ENCODE peak calls at places on chromosomes 16 and 17, in ten cellular contexts. N is heart right ventricle; H is CD8-positive, alpha-beta T cell; X is GM23338; G is fibroblast of mammary gland; V is esophagus squamous epithelium; B is thoracic aorta; M is AG09319; E is PC-3; F is heart left ventricle. T is an unnamed sample.

GRCh38 chr17:44095647-44096496 is 25.3 kb downstream of the G6PC3 start:
- DNase-seq in N (peak), H (no peak), X (peak), G (peak), V (no peak), B (no peak), M (peak), E (peak), F (peak), T (peak)

GRCh38 chr16:51839697-51840462 is 688.8 kb upstream of the SALL1 start:
- DNase-seq in N (no peak), H (no peak), X (peak), G (peak), V (no peak), B (no peak), M (no peak), E (no peak), F (no peak), T (no peak)

GRCh38 chr17:16052486-16052885 is 52.9 kb downstream of the TTC19 start:
- DNase-seq in N (no peak), H (no peak), X (no peak), G (peak), V (no peak), B (no peak), M (no peak), E (no peak), F (no peak), T (no peak)

GRCh38 chr16:30953511-30954124 is 3.9 kb upstream of the SETD1A start:
- DNase-seq in N (peak), H (peak), X (peak), G (peak), V (no peak), B (no peak), M (no peak), E (peak), F (peak), T (peak)

GRCh38 chr16:80208750-80209149 is 332.0 kb upstream of the DYNLRB2 start:
- DNase-seq in N (no peak), H (no peak), X (no peak), G (no peak), V (no peak), B (no peak), M (no peak), E (no peak), F (no peak), T (no peak)

GRCh38 chr16:76639685-76640289 is 362.6 kb downstream of the CNTNAP4 start:
- DNase-seq in N (no peak), H (no peak), X (peak), G (peak), V (no peak), B (no peak), M (no peak), E (peak), F (no peak), T (no peak)

GRCh38 chr16:28587386-28587785 is 9.5 kb downstream of the SULT1A2 start:
- DNase-seq in N (no peak), H (no peak), X (no peak), G (no peak), V (no peak), B (no peak), M (no peak), E (peak), F (no peak), T (no peak)

GRCh38 chr17:82805823-82806222 is 34.0 kb downstream of the ZNF750 start:
- DNase-seq in N (no peak), H (no peak), X (no peak), G (no peak), V (no peak), B (no peak), M (no peak), E (no peak), F (no peak), T (no peak)

GRCh38 chr16:79767597-79768280 is 167.2 kb upstream of the MAF start:
- DNase-seq in N (no peak), H (no peak), X (peak), G (peak), V (no peak), B (no peak), M (peak), E (no peak), F (no peak), T (no peak)

GRCh38 chr17:45129940-45130639 is 2.2 kb downstream of the PLCD3 start:
- DNase-seq in N (no peak), H (no peak), X (no peak), G (no peak), V (no peak), B (no peak), M (no peak), E (peak), F (peak), T (no peak)

GRCh38 chr16:29899516-29900101 is at the start of gene SEZ6L2:
- DNase-seq in N (peak), H (no peak), X (peak), G (peak), V (no peak), B (no peak), M (peak), E (peak), F (peak), T (peak)
- TF ChIP-seq CTCF in N (no peak), H (no peak), X (peak), G (peak), V (no peak), B (no peak), M (peak), E (peak), F (no peak), T (no peak)

DNA sequence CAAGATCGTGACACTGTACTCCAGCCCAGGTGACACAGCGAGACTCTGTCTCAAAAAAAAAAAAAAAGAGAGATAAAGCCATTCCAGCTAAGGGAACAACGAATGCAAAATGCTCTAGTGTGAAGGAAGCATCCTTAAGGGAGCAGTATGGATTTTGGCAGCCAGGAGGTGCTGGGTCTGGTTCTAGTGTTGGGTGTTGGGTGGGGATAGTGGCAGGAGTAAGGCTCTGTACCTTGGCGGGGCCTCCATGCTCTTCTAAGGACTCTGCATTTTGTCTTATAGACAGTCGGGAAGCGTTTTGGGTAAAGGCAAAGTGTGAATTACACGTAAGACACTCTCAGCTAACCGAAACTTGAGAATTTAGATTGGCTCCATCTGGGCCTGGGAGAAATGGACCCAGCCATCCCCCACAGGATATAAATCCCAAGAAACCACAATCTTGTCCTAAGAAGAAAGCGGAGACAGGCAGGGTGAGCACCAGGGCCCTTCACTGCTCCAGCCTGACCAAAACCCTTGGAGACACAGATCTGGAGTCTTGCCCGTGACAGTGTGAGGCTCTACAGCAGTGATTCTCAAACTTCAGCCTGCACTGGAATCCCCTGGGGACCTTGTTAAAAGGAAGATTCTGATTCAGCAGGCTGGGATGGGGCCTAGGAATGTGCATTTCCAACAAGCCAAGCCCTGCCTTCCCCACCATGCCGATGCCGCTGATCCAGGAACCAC is 33.1 kb upstream of the PHB1 start:
- DNase-seq in N (peak), H (no peak), X (no peak), G (no peak), V (no peak), B (no peak), M (no peak), E (no peak), F (no peak), T (no peak)
- TF ChIP-seq CTCF in N (no peak), H (no peak), X (peak), G (no peak), V (no peak), B (no peak), M (no peak), E (no peak), F (no peak), T (no peak)

DNA sequence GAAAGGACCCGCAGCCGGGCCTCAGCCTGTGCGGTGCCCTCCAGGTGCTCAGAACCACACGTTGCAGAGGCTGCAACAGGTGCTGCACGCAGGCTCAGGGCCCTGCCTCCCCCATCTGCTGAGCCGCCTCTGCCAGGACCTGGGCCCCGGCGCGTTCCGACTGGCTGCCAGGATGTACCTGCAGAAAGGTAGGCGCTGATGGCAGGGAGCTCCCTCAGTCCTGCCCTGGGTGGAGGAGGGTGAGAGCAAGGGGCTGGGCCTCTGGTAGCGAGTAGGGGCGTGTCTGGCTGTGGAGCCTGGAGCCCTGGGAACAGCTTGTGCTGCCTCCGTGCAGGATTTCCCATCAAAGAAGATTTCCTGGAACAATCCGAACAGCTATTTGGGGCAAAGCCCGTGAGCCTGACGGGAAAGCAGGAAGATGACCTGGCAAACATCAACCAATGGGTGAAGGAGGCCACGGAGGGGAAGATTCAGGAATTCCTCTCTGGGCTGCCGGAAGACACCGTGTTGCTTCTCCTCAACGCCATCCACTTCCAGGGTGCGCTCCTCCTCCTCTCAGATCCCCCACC is 4.4 kb downstream of the SERPINF2 start:
- DNase-seq in N (no peak), H (no peak), X (peak), G (peak), V (no peak), B (no peak), M (no peak), E (no peak), F (no peak), T (no peak)
- TF ChIP-seq CTCF in N (no peak), H (no peak), X (no peak), G (no peak), V (no peak), B (no peak), M (no peak), E (no peak), F (no peak), T (no peak)

DNA sequence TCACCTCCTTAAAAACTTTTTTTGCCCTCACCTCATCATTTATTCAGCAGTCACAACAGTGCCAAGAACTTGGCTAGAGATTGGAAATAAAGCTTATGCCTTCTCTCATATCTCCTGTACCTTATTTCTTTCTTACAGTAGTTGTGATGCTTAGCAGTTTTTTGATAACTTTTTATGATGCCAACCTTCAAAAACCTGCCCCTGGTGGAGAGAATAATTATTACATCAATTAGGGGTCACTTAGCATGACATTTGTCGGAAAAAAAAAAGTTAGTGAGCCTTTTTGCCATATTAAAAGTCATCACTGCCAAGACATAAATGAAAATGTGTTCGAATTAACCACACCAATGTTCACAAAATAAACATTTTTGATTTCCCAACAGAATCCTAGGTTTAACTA is 296.6 kb downstream of the WWOX start:
- DNase-seq in N (no peak), H (no peak), X (peak), G (no peak), V (no peak), B (no peak), M (no peak), E (peak), F (no peak), T (no peak)
- TF ChIP-seq CTCF in N (peak), H (no peak), X (peak), G (peak), V (peak), B (no peak), M (no peak), E (peak), F (peak), T (peak)